ENCODE peak calls at places on chromosomes 5 and 9, in six cellular contexts. Y is A549, M is GM10248, E is hypothalamus, P is H7, A is C1 segment of cervical spinal cord. Z is an unnamed sample.

GRCh38 chr5:151184316-151185042 is 26.9 kb upstream of the ANXA6 start:
- DNase-seq in A (no peak), E (no peak), Y (no peak), M (no peak), P (no peak), Z (no peak)

GRCh38 chr9:115143689-115144088 is 25.7 kb upstream of the TNC start:
- DNase-seq in Y (no peak), P (no peak), A (no peak), E (no peak), M (no peak), Z (no peak)

GRCh38 chr9:130140701-130141100 is 31.5 kb upstream of the NCS1 start:
- DNase-seq in Y (no peak), E (no peak), A (no peak), P (no peak), M (no peak), Z (no peak)

GRCh38 chr5:113527746-113528145 is 14.3 kb downstream of the YTHDC2 start:
- DNase-seq in A (no peak), P (no peak), E (no peak), M (no peak), Y (no peak), Z (no peak)

GRCh38 chr5:136034492-136034891 is 5.7 kb downstream of the TGFBI start:
- DNase-seq in E (no peak), P (no peak), A (no peak), M (no peak), Y (no peak), Z (no peak)

GRCh38 chr5:124755565-124755964 is 9.1 kb upstream of the ZNF608 start:
- DNase-seq in M (no peak), Y (peak), P (no peak), A (peak), E (peak), Z (no peak)

GRCh38 chr9:113492343-113493079 is 29.0 kb downstream of the RGS3 start:
- DNase-seq in E (no peak), M (no peak), A (no peak), Y (no peak), P (no peak), Z (no peak)

GRCh38 chr9:69834056-69834455 is 13.4 kb downstream of the CFAP95 start:
- DNase-seq in A (no peak), E (no peak), M (no peak), P (peak), Y (no peak), Z (no peak)

GRCh38 chr9:89525673-89526374 is 27.9 kb upstream of the SEMA4D start:
- DNase-seq in M (no peak), E (no peak), P (no peak), Y (no peak), A (no peak), Z (no peak)

GRCh38 chr5:179196420-179197079 is 136.4 kb downstream of the ZNF354C start:
- DNase-seq in Y (no peak), A (no peak), M (no peak), E (no peak), P (no peak), Z (no peak)

GRCh38 chr9:84677080-84677479 is 7.6 kb downstream of the NTRK2 start:
- DNase-seq in Y (no peak), E (no peak), A (peak), M (no peak), P (no peak), Z (no peak)

GRCh38 chr5:126814721-126815404 is 37.9 kb downstream of the LMNB1 start:
- DNase-seq in M (no peak), Y (peak), P (no peak), A (no peak), E (no peak), Z (no peak)

GRCh38 chr9:83596899-83597504 is 25.9 kb upstream of the IDNK start:
- DNase-seq in E (no peak), P (peak), A (no peak), M (peak), Y (peak), Z (no peak)

GRCh38 chr5:36240779-36241635 is 718 bp downstream of the NADK2 start:
- DNase-seq in E (peak), A (peak), M (peak), P (peak), Y (peak), Z (peak)

GRCh38 chr9:14561929-14562386 is 131.3 kb downstream of the ZDHHC21 start:
- DNase-seq in M (no peak), A (no peak), E (no peak), P (peak), Y (no peak), Z (no peak)

Z was measured in tibial nerve.